ENCODE peak calls at places on chromosomes 2 and 18, in eight cellular contexts. L, B, X, M, I, Q, Y and G are unnamed samples.
A peak's percentile ranks its signal among the peaks of the same experiment; 100 is the strongest.

GRCh38 chr2:85952196-85952734 is 63.5 kb upstream of the ST3GAL5 start:
- DNase-seq in L (no peak), B (no peak), X (no peak), M (no peak), I (no peak), Q (no peak), Y (no peak), G (no peak)

GRCh38 chr2:38265461-38265860 is 111.6 kb downstream of the ATL2 start:
- DNase-seq in L (no peak), B (no peak), X (no peak), M (no peak), I (no peak), Q (no peak), Y (no peak), G (no peak)

GRCh38 chr18:70289351-70290330 is 796 bp downstream of the SOCS6 start:
- DNase-seq in L (peak; percentile 57), B (no peak), X (peak; percentile 31), M (peak; percentile 60), I (no peak), Q (peak; percentile 36), Y (no peak), G (no peak)

GRCh38 chr2:233532971-233533370 is 33.6 kb downstream of the USP40 start:
- DNase-seq in L (no peak), B (no peak), X (no peak), M (no peak), I (no peak), Q (no peak), Y (no peak), G (no peak)

GRCh38 chr18:73487956-73488355 is 620.2 kb upstream of the NETO1 start:
- DNase-seq in L (no peak), B (no peak), X (peak; percentile 89), M (no peak), I (no peak), Q (no peak), Y (no peak), G (no peak)

GRCh38 chr2:73272270-73272669 is 12.0 kb downstream of the FBXO41 start:
- DNase-seq in L (no peak), B (no peak), X (no peak), M (no peak), I (no peak), Q (no peak), Y (no peak), G (no peak)

GRCh38 chr2:163505281-163505680 is 230.5 kb downstream of the FIGN start:
- DNase-seq in L (no peak), B (no peak), X (no peak), M (no peak), I (no peak), Q (no peak), Y (no peak), G (no peak)

GRCh38 chr18:50330176-50330575 is 42.7 kb upstream of the CXXC1 start:
- DNase-seq in L (no peak), B (no peak), X (no peak), M (no peak), I (no peak), Q (no peak), Y (no peak), G (no peak)

GRCh38 chr2:12341919-12342318 is 374.8 kb upstream of the TRIB2 start:
- DNase-seq in L (no peak), B (no peak), X (no peak), M (no peak), I (no peak), Q (no peak), Y (no peak), G (no peak)

GRCh38 chr2:48258750-48259149 is 271.2 kb upstream of the STON1 start:
- DNase-seq in L (no peak), B (no peak), X (no peak), M (no peak), I (no peak), Q (no peak), Y (no peak), G (no peak)

GRCh38 chr2:152647417-152648010 is 69.7 kb downstream of the PRPF40A start:
- DNase-seq in L (peak; percentile 92), B (no peak), X (peak; percentile 49), M (peak; percentile 64), I (peak; percentile 50), Q (peak; percentile 82), Y (peak; percentile 29), G (peak; percentile 89)

GRCh38 chr18:50289103-50289433 is 1.6 kb upstream of the CXXC1 start:
- DNase-seq in L (no peak), B (no peak), X (no peak), M (no peak), I (no peak), Q (no peak), Y (no peak), G (no peak)

GRCh38 chr2:132252191-132252893 is 90.6 kb upstream of the ANKRD30BL start:
- DNase-seq in L (no peak), B (no peak), X (no peak), M (no peak), I (peak; percentile 9), Q (no peak), Y (no peak), G (peak; percentile 65)

GRCh38 chr2:151106805-151107490 is 154.7 kb downstream of the RBM43 start:
- DNase-seq in L (no peak), B (no peak), X (no peak), M (no peak), I (no peak), Q (no peak), Y (no peak), G (no peak)

GRCh38 chr2:237687666-237688065 is 60.3 kb downstream of the LRRFIP1 start:
- DNase-seq in L (peak; percentile 87), B (no peak), X (peak; percentile 99), M (no peak), I (peak; percentile 98), Q (peak; percentile 60), Y (peak; percentile 86), G (peak; percentile 96)

GRCh38 chr2:6971502-6971901 is 54.3 kb downstream of the RNF144A start:
- DNase-seq in L (peak; percentile 27), B (no peak), X (no peak), M (no peak), I (no peak), Q (no peak), Y (no peak), G (no peak)

GRCh38 chr2:167745667-167746066 is 501.7 kb downstream of the STK39 start:
- DNase-seq in L (no peak), B (no peak), X (no peak), M (no peak), I (no peak), Q (no peak), Y (no peak), G (no peak)

GRCh38 chr18:51478908-51479307 is 281.4 kb upstream of the MEX3C start:
- DNase-seq in L (no peak), B (no peak), X (no peak), M (no peak), I (no peak), Q (no peak), Y (no peak), G (no peak)

GRCh38 chr2:2057125-2057721 is 273.9 kb downstream of the MYT1L start:
- DNase-seq in L (peak; percentile 73), B (no peak), X (no peak), M (no peak), I (peak; percentile 82), Q (peak; percentile 43), Y (peak; percentile 19), G (peak; percentile 47)

GRCh38 chr2:48140586-48140985 is 234.3 kb upstream of the FBXO11 start:
- DNase-seq in L (no peak), B (no peak), X (no peak), M (no peak), I (no peak), Q (no peak), Y (no peak), G (no peak)

GRCh38 chr2:159462201-159462785 is 154.1 kb downstream of the BAZ2B start:
- DNase-seq in L (no peak), B (no peak), X (peak; percentile 51), M (no peak), I (no peak), Q (no peak), Y (no peak), G (no peak)
- TF ChIP-seq CTCF in L (no peak), B (no peak), X (no peak), M (no peak), I (no peak), Q (no peak), Y (no peak), G (no peak)

GRCh38 chr2:219206442-219207253 is at the start of gene ZFAND2B:
- DNase-seq in L (peak; percentile 96), B (peak; percentile 94), X (peak; percentile 88), M (peak; percentile 96), I (peak; percentile 93), Q (peak; percentile 96), Y (peak; percentile 93), G (peak; percentile 99)
- TF ChIP-seq POLR2A in L (peak; percentile 96), B (peak; percentile 77), X (peak; percentile 88), M (peak; percentile 96), I (peak; percentile 98), Q (peak; percentile 94), Y (peak; percentile 95), G (peak; percentile 70)

DNA sequence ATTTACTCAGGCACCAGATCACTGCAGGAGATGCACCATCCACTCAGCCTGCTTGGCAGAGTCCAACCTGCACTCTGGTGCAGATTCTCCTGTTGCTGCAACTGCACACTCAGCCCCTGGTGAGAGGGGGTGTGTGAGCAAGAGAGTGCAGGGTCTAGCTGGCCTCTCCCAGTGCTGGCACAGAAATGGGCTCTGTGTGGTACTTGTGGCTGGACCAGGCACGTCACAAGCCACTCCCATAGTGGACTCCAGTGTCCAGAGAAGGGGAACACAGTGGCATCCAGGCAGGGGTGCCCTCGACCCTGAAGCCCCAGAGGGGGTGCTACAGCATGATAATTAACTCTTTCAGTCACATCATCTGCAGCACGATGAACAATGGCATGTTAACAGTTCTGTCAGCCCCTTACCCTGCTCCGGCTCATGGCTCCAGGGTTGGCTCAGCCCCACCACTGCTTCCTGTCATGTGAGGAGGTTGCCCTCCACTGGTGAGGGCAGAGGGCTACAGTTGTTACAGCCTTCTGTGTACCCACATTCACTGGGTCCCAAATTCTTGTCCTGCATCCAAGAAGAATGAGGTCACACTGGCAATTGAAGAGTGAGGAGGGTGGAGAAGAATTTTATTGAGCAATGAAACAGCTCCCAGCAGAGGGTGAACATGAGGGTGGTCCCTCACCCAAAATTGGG is 135.7 kb downstream of the EVA1A start:
- DNase-seq in L (no peak), B (no peak), X (peak; percentile 18), M (no peak), I (no peak), Q (no peak), Y (no peak), G (no peak)
- TF ChIP-seq CTCF in L (no peak), B (no peak), X (no peak), M (no peak), I (no peak), Q (no peak), Y (no peak), G (no peak)

DNA sequence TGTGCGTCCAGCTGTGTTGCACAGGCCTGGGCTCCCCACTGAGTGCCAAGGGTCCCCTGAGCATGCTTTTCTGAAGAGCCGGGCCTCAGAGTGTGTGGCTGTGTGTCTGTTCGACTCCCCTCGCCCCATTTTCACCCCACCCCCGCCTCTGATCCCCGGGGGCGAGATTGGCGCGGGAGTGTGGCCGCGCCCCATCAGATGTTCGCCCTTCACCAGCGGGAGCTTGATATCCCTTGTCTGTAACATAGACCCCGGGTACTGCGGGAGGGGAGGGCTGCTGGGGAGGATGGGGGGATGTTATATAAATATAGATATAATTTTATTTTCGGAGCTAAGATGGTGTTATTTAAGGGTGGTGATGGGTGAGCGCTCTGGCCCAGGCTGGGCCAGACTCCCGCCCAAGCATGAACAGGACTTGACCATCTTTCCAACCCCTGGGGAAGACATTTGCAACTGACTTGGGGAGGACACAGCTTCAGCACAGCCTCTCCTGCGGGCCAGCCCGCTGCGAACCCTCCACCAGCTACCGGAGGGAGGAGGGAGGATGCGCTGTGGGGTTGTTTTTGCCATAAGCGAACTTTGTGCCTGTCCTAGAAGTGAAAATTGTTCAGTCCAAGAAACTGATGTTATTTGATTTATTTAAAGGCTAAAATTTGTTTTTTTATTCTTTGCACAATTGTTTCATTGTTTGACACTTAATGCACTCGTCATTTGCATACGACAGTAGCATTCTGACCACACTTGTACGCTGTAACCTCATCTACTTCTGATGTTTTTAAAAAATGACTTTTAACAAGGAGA is 1.6 kb downstream of the RHOB start:
- DNase-seq in L (peak; percentile 74), B (no peak), X (peak; percentile 19), M (peak; percentile 53), I (peak; percentile 27), Q (peak; percentile 39), Y (no peak), G (no peak)
- TF ChIP-seq POLR2A in L (peak; percentile 43), B (no peak), X (peak; percentile 65), M (peak; percentile 46), I (no peak), Q (peak; percentile 18), Y (no peak), G (no peak)